ENCODE peak calls at places on chromosome 14, in eight cellular contexts. T is sigmoid colon, C is heart right ventricle, W is brain microvascular endothelial cell, P is cardiac muscle cell, H is neural progenitor cell, Y is upper lobe of right lung, R is left lung. K is an unnamed sample.

GRCh38 chr14:76133103-76133502 is 18.6 kb upstream of the GPATCH2L start:
- DNase-seq in P (peak; percentile 70), C (no peak), W (peak; percentile 19), Y (no peak), H (peak; percentile 71), R (no peak), T (no peak), K (no peak)

GRCh38 chr14:66603945-66604344 is 96.0 kb downstream of the GPHN start:
- DNase-seq in P (no peak), W (no peak), H (no peak), Y (no peak), C (no peak), R (no peak), T (no peak), K (no peak)

GRCh38 chr14:36580856-36581831 is 1.3 kb downstream of the NKX2-8 start:
- DNase-seq in R (peak; percentile 54), T (no peak), W (no peak), H (peak; percentile 83), C (no peak), Y (peak; percentile 77), P (peak; percentile 59), K (no peak)

GRCh38 chr14:35336171-35337073 is 44.2 kb downstream of the PSMA6 start:
- DNase-seq in H (peak; percentile 59), W (peak; percentile 47), Y (peak; percentile 95), P (peak; percentile 32), R (peak; percentile 95), C (peak; percentile 94), T (peak; percentile 98), K (no peak)

GRCh38 chr14:99918781-99919180 is 125.6 kb downstream of the EML1 start:
- DNase-seq in H (no peak), C (no peak), R (no peak), W (no peak), P (no peak), T (no peak), Y (no peak), K (no peak)

GRCh38 chr14:36394593-36394992 is 74.2 kb upstream of the MBIP start:
- DNase-seq in H (no peak), R (no peak), W (no peak), C (no peak), P (peak; percentile 29), Y (no peak), T (no peak), K (no peak)

GRCh38 chr14:72679591-72680151 is 214.2 kb downstream of the DPF3 start:
- DNase-seq in R (no peak), H (peak; percentile 74), W (no peak), C (no peak), P (no peak), Y (no peak), T (no peak), K (no peak)

GRCh38 chr14:33962016-33962415 is 11.1 kb upstream of the EGLN3 start:
- DNase-seq in R (no peak), P (no peak), W (no peak), C (no peak), H (no peak), Y (no peak), T (no peak), K (no peak)

GRCh38 chr14:75911883-75912282 is 69.9 kb downstream of the TGFB3 start:
- DNase-seq in C (no peak), P (peak; percentile 79), Y (no peak), W (no peak), H (peak; percentile 89), R (no peak), T (no peak), K (no peak)

GRCh38 chr14:90275820-90276219 is 19.5 kb downstream of the PSMC1 start:
- DNase-seq in H (no peak), R (no peak), Y (no peak), P (no peak), C (no peak), T (no peak), W (peak; percentile 94), K (no peak)

GRCh38 chr14:56129941-56130340 is 11.7 kb downstream of the PELI2 start:
- DNase-seq in R (no peak), H (peak; percentile 38), T (no peak), C (peak; percentile 28), Y (no peak), P (no peak), W (no peak), K (no peak)

GRCh38 chr14:58540693-58541092 is 97.1 kb upstream of the DACT1 start:
- DNase-seq in W (no peak), T (no peak), C (no peak), H (no peak), Y (no peak), R (no peak), P (no peak), K (no peak)

GRCh38 chr14:58536975-58537374 is 100.8 kb upstream of the DACT1 start:
- DNase-seq in C (no peak), T (no peak), P (no peak), H (no peak), R (no peak), W (no peak), Y (no peak), K (no peak)

GRCh38 chr14:58533417-58533816 is 104.3 kb upstream of the DACT1 start:
- DNase-seq in T (no peak), C (peak; percentile 10), Y (no peak), P (peak; percentile 88), W (peak; percentile 12), H (peak; percentile 39), R (no peak), K (no peak)

GRCh38 chr14:58535084-58535483 is 102.7 kb upstream of the DACT1 start:
- DNase-seq in T (no peak), R (no peak), H (no peak), C (no peak), P (peak; percentile 9), Y (no peak), W (peak; percentile 18), K (peak; percentile 38)
- H3K4me3 ChIP-seq in T (no peak overlapping the region), R (no peak overlapping the region), H (no peak overlapping the region), C (no peak overlapping the region), P (no peak overlapping the region), Y (no peak overlapping the region), W (no peak overlapping the region), K (no peak overlapping the region)

GRCh38 chr14:58639842-58640484 is 2.2 kb downstream of the DACT1 start:
- DNase-seq in P (peak; percentile 85), R (no peak), T (no peak), H (peak; percentile 68), Y (no peak), C (peak; percentile 62), W (peak; percentile 86), K (peak; percentile 68)
- TF ChIP-seq CTCF in P (peak; percentile 76), R (peak; percentile 46), T (peak; percentile 52), H (peak; percentile 79), Y (peak; percentile 62), C (peak; percentile 69), W (peak; percentile 79), K (peak; percentile 61)

GRCh38 chr14:71467419-71467818 is 464.8 kb upstream of the RGS6 start:
- DNase-seq in H (no peak), W (peak; percentile 17), C (no peak), P (no peak), T (no peak), Y (no peak), R (no peak), K (peak; percentile 1)
- H3K4me3 ChIP-seq in H (no peak overlapping the region), W (no peak overlapping the region), C (no peak overlapping the region), P (no peak overlapping the region), T (no peak overlapping the region), Y (no peak overlapping the region), R (no peak overlapping the region), K (no peak overlapping the region)

GRCh38 chr14:21236948-21237797 is 32.1 kb downstream of the HNRNPC start:
- DNase-seq in C (no peak), H (no peak), Y (no peak), P (no peak), W (no peak), R (no peak), T (no peak), K (no peak)

GRCh38 chr14:21244546-21244945 is 24.7 kb downstream of the HNRNPC start:
- DNase-seq in W (no peak), R (no peak), H (no peak), C (no peak), P (no peak), Y (no peak), T (no peak), K (no peak)

GRCh38 chr14:21238823-21239518 is 30.3 kb downstream of the HNRNPC start:
- DNase-seq in T (no peak), W (no peak), P (no peak), C (no peak), H (no peak), R (no peak), Y (no peak), K (no peak)

GRCh38 chr14:21240417-21240816 is 28.8 kb downstream of the HNRNPC start:
- DNase-seq in C (no peak), P (no peak), R (no peak), H (no peak), T (no peak), W (no peak), Y (no peak), K (no peak)

DNA sequence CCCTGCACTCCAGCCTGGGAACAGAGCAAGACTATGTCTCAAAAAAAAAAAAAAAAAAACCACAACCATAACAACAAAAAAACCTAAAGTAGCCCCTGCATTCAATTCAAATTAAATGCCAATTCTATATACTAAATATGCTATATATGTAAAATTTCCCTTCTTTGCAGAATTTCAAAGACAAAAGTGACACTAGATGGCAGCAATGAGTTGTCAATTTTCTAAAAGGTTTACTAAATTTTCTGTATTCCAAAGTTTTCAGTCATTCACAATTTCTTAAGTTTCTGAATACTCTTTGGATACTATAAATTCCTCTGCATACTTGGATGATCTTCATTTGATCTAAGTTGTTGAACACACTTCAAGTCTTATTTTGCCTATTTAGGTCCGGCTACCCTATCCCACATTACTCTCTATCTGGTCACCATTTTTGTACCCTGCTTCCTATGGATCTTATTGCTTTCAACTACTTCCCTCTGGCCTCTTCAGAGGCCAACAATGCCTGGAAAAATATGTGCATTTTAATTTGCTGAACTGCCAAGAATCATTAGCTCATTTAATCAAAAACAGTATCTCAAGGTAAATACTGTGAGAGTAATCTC is 27.9 kb downstream of the HNRNPC start:
- DNase-seq in H (no peak), W (no peak), T (no peak), C (no peak), P (no peak), Y (no peak), R (no peak), K (peak; percentile 14)
- TF ChIP-seq CTCF in H (peak; percentile 57), W (no peak), T (no peak), C (peak; percentile 56), P (peak; percentile 41), Y (peak; percentile 47), R (peak; percentile 22), K (peak; percentile 14)